ENCODE peak calls at places on chromosomes 1 and 21, in ten cellular contexts. Q is OCI-LY7, J is aorta, L is body of pancreas, G is HepG2, P is pancreas, V is WERI-Rb-1, O is neuronal stem cell, M is heart right ventricle, T is heart left ventricle. R is an unnamed sample. For H3K9me3, the result is how much of the 10 kb centered on the place peaks cover.

GRCh38 chr1:246147471-246148461 is 359.3 kb downstream of the SMYD3 start:
- DNase-seq in Q (no peak), J (no peak), L (no peak), G (no peak), P (no peak), V (no peak), O (no peak), M (no peak), T (no peak), R (peak)

GRCh38 chr1:23108918-23109533 is 59.6 kb downstream of the LUZP1 start:
- DNase-seq in Q (no peak), J (no peak), L (no peak), G (peak), P (no peak), V (no peak), O (no peak), M (no peak), T (no peak), R (no peak)

GRCh38 chr1:55064861-55065263 is 25.5 kb downstream of the PCSK9 start:
- DNase-seq in Q (no peak), J (no peak), L (no peak), G (no peak), P (no peak), V (no peak), O (no peak), M (peak), T (no peak), R (no peak)

GRCh38 chr1:77832889-77833288 is 53.4 kb downstream of the MIGA1 start:
- DNase-seq in Q (no peak), J (no peak), L (no peak), G (no peak), P (no peak), V (no peak), O (no peak), M (no peak), T (no peak), R (no peak)

GRCh38 chr1:74502432-74502831 is 10.0 kb downstream of the LRRC53 start:
- DNase-seq in Q (peak), J (no peak), L (no peak), G (peak), P (no peak), V (no peak), O (peak), M (peak), T (no peak), R (no peak)

GRCh38 chr1:6599141-6599975 is 3.3 kb downstream of the KLHL21 start:
- DNase-seq in Q (peak), J (no peak), L (peak), G (no peak), P (peak), V (no peak), O (no peak), M (no peak), T (no peak), R (no peak)

GRCh38 chr1:184911103-184911502 is 63.2 kb downstream of the NIBAN1 start:
- DNase-seq in Q (no peak), J (no peak), L (no peak), G (no peak), P (no peak), V (no peak), O (no peak), M (no peak), T (no peak), R (no peak)

GRCh38 chr1:22778842-22779520 is 68.3 kb downstream of the EPHB2 start:
- DNase-seq in Q (no peak), J (peak), L (no peak), G (no peak), P (no peak), V (no peak), O (no peak), M (peak), T (no peak), R (no peak)

GRCh38 chr21:16455978-16456377 is 726.2 kb downstream of the USP25 start:
- DNase-seq in Q (no peak), J (no peak), L (no peak), G (no peak), P (no peak), V (no peak), O (no peak), M (no peak), T (no peak), R (no peak)

GRCh38 chr1:193372553-193372952 is 186.1 kb upstream of the B3GALT2 start:
- DNase-seq in Q (no peak), J (no peak), L (no peak), G (no peak), P (no peak), V (no peak), O (no peak), M (no peak), T (no peak), R (no peak)

GRCh38 chr1:10211805-10212405 is 1.5 kb downstream of the KIF1B start:
- DNase-seq in Q (no peak), J (no peak), L (no peak), G (peak), P (no peak), V (peak), O (no peak), M (no peak), T (no peak), R (peak)

GRCh38 chr1:2438038-2438437 is 25.7 kb upstream of the PEX10 start:
- DNase-seq in Q (no peak), J (no peak), L (no peak), G (no peak), P (no peak), V (no peak), O (no peak), M (no peak), T (no peak), R (no peak)

GRCh38 chr1:203217668-203218067 is 11.8 kb downstream of the CHIT1 start:
- DNase-seq in Q (no peak), J (no peak), L (no peak), G (no peak), P (no peak), V (no peak), O (no peak), M (no peak), T (no peak), R (no peak)

GRCh38 chr1:178341218-178341956 is 155.4 kb downstream of the CLEC20A start:
- DNase-seq in Q (no peak), J (peak), L (peak), G (no peak), P (peak), V (no peak), O (peak), M (peak), T (no peak), R (no peak)

GRCh38 chr1:67306547-67306946 is 1.1 kb upstream of the IL12RB2 start:
- DNase-seq in Q (no peak), J (no peak), L (no peak), G (no peak), P (no peak), V (no peak), O (no peak), M (no peak), T (no peak), R (no peak)

GRCh38 chr1:67304023-67304422 is 3.6 kb upstream of the IL12RB2 start:
- DNase-seq in Q (no peak), J (no peak), L (no peak), G (no peak), P (no peak), V (no peak), O (no peak), M (no peak), T (no peak), R (no peak)

GRCh38 chr1:67312630-67313029 is 5.0 kb downstream of the IL12RB2 start:
- DNase-seq in Q (no peak), J (no peak), L (no peak), G (no peak), P (no peak), V (no peak), O (no peak), M (no peak), T (no peak), R (no peak)

GRCh38 chr1:67308136-67308535 is 463 bp downstream of the IL12RB2 start:
- DNase-seq in Q (no peak), J (no peak), L (peak), G (no peak), P (no peak), V (no peak), O (no peak), M (no peak), T (no peak), R (no peak)

DNA sequence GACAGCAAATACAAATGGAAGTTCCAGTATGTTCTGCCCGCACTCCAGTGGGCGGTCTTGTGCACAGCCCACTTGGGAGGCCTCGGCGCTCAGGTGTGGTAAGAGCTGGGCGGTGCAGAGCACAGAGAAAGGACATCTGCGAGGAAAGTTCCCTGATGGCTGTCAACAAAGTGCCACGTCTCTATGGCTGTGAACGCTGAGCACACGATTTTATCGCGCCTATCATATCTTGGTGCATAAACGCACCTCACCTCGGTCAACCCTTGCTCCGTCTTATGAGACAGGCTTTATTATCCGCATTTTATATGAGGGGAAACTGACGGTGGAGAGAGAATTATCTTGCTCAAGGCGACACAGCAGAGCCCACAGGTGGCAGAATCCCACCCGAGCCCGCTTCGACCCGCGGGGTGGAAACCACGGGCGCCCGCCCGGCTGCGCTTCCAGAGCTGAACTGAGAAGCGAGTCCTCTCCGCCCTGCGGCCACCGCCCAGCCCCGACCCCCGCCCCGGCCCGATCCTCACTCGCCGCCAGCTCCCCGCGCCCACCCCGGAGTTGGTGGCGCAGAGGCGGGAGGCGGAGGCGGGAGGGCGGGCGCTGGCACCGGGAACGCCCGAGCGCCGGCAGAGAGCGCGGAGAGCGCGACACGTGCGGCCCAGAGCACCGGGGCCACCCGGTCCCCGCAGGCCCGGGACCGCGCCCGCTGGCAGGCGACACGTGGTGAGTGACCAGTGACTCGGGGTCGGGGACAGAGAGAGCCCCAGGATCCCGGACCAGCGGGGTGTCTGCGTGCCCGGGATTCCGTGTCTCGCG is at the start of gene IL12RB2:
- DNase-seq in Q (no peak), J (peak), L (peak), G (no peak), P (peak), V (peak), O (peak), M (no peak), T (peak), R (no peak)
- H3K4me3 ChIP-seq in Q (no peak), J (peak), L (peak), G (no peak), P (peak), V (peak), O (peak), M (peak), T (peak), R (no peak)

GRCh38 chr21:45934570-45934969 is 47.0 kb upstream of the COL6A1 start:
- DNase-seq in Q (no peak), J (peak), L (no peak), G (no peak), P (no peak), V (no peak), O (no peak), M (no peak), T (no peak), R (no peak)
- H3K9me3 ChIP-seq in Q (under half), J (under half), L (under half), G (under half), P (under half), V (under half), O (under half), M (under half), T (under half), R (under half)

GRCh38 chr1:46484783-46485490 is 4.7 kb upstream of the DMBX1 start:
- DNase-seq in Q (no peak), J (peak), L (no peak), G (no peak), P (no peak), V (no peak), O (no peak), M (no peak), T (no peak), R (no peak)
- H3K4me3 ChIP-seq in Q (no peak), J (no peak), L (no peak), G (no peak), P (no peak), V (no peak), O (no peak), M (no peak), T (no peak), R (no peak)

DNA sequence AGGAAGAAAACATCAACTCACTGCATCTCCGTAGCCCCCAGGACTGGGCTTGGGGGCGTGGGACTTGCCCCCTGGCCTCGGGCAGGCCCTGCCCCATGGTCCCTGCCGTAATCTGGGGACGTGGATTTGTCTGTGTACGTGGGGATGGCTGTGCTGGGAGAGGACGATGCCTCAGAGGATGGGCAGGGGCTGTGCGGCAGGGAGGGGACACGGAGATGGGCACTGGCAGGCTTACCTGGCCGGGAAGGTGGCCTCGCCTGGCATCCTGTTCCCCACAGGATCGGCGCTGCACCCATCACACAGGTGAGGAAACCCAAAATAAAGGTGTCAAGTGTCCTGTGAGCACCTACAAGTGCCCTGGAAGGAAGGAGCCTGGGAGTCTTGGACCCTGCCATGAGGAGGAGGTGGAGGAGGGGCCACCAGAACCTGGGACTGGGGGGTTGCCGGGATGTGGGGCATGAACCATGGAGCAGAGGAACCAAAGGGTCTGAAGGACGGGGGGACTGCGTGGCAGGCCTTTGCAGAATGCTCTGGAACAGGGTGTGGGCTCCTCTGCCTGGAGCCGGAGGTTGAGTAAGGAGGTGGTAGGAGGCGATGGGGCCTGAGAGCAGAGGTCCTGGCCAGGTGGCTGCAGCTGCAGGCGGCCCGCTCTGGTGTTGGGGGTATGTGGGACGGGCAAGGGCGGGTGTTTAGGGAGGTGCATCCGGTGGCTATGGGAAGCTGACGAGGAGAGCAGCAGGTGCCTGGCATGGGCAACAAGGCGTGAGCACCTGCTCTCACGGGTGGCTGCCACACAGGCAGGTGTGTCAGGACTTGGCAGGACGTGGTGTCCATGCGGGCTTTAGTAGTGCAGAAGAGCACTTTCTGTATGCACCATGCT is 27.8 kb upstream of the LRRC3 start:
- DNase-seq in Q (no peak), J (peak), L (no peak), G (no peak), P (no peak), V (no peak), O (no peak), M (no peak), T (peak), R (no peak)
- H3K9me3 ChIP-seq in Q (under half), J (under half), L (under half), G (under half), P (under half), V (under half), O (under half), M (under half), T (under half), R (under half)

DNA sequence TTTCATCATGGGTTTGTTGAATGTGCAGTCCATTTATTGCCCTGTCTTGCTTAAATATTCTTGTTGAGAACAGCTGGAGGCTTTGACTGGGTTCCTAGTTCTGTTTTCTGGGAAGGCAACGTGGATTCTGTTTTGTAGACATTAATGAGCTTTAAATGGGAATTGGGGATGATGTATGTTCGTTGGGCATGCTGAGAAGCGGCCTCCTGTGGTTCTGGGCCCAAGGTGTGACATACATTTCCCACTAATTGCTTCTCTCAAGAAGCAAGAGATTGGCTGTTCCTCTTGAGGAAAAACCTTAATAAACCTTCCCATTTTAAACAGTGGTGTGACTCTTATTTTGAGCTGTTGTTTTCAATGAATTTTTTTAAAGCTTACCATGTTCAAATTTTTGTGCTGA is 22.8 kb downstream of the INKA2 start:
- DNase-seq in Q (no peak), J (no peak), L (no peak), G (no peak), P (no peak), V (no peak), O (no peak), M (no peak), T (no peak), R (no peak)
- H3K4me3 ChIP-seq in Q (no peak), J (no peak), L (no peak), G (no peak), P (no peak), V (no peak), O (no peak), M (no peak), T (no peak), R (no peak)

DNA sequence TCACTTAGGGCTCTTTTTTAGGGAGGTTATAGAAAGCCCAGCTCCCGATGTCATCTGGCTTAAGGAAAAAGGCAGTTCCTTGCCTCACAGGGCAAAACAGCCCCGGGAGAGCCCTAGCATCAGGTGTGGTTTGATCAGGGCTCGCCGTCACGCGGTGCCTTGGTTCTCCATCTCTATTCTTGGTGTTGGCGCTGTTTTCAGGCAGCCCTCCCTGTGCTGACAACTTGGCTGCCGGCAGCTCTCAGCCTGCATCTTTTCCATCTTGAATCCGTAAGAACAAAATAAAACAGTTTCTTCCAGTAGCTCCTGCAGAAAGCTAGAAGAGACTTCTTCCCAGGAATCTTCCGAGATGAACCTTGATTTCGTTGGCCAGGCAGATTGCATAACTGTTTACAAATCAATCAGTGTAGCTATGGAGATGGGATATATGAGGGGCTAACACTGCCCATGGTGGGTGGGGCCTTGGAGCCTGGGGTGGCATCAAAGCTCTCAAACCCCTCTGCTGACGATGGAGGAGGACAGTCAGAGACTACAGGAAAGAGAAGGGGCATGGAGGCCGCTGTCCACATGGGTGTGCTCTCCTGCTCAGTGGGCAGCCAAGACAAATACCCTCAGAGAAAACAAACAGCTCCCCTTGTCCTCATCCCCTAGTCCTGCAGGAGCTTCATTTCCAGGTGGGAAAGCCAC is 370.7 kb upstream of the C1orf174 start:
- DNase-seq in Q (no peak), J (no peak), L (no peak), G (peak), P (no peak), V (no peak), O (no peak), M (no peak), T (no peak), R (no peak)
- H3K9me3 ChIP-seq in Q (under half), J (under half), L (under half), G (under half), P (under half), V (under half), O (under half), M (under half), T (under half), R (under half)

DNA sequence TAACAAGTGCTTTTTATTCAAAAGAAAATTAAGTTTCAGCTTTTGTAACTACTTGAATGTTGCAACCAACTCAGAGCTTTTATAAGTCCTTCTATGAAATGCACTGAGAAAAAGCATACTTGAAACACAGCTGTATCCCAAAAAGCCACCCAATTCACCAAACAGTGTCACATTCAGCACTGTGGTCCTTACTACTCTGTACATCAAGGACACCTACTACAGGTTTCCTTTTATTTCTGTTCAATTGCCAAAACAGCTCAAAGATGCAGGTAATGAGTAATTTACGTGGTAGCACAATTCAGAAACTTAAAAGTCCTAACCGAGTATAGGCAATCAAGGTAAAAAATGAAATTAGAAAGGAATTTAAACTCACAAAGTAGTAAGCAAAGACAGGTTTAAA is 2.5 kb downstream of the EIF4G3 start:
- DNase-seq in Q (no peak), J (no peak), L (no peak), G (no peak), P (no peak), V (no peak), O (no peak), M (no peak), T (no peak), R (no peak)
- H3K4me3 ChIP-seq in Q (peak), J (no peak), L (no peak), G (peak), P (no peak), V (no peak), O (no peak), M (peak), T (peak), R (peak)

GRCh38 chr1:89436856-89437255 is 73.0 kb downstream of the GBP6 start:
- DNase-seq in Q (no peak), J (no peak), L (no peak), G (no peak), P (no peak), V (no peak), O (no peak), M (no peak), T (no peak), R (no peak)

DNA sequence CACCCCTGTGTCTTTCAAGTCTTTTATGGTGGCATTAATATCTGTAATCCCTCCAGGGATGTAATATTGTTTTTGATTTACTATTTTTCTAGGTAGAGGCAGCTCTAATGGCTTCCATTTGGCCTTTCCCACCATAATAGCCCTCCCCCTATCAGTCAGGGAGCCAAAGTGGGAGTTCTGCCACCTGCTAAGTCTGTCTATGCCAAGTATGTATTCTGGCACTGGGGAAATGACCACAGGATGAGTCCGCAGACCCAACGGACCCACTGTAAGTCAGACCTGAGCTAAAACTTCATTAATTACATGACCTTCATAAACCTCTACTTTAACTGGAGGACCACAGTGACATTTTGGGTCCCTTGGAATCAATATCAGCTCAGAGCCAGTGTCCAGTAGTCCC is 77.1 kb downstream of the GBP6 start:
- DNase-seq in Q (no peak), J (no peak), L (no peak), G (no peak), P (no peak), V (no peak), O (no peak), M (no peak), T (no peak), R (no peak)
- H3K9me3 ChIP-seq in Q (under half), J (under half), L (under half), G (under half), P (under half), V (under half), O (under half), M (under half), T (under half), R (under half)